ENCODE peak calls at places on chromosome 17, in ten cellular contexts. Y is HTR-8/SVneo; Z is ureter; E is dorsolateral prefrontal cortex; U is SW480; W is HS-5; H is left lung; T is activated naive CD8-positive, alpha-beta T cell treated with anti-CD3 and anti-CD28 coated beads for 36 hours; M is AG20443; B is stimulated activated CD8-positive, alpha-beta memory T cell treated with anti-CD3 and anti-CD28 coated beads, Interleukin-15, amount 100 ng/mL, for 48 hours. V is an unnamed sample.

GRCh38 chr17:39658346-39658745 is 6.8 kb upstream of the TCAP start:
- DNase-seq in Y (no peak), Z (no peak), E (no peak), U (no peak), W (no peak), H (no peak), T (no peak), M (no peak), B (no peak), V (no peak)

GRCh38 chr17:17044846-17045561 is 2.7 kb downstream of the MPRIP start:
- DNase-seq in Y (no peak), Z (peak), E (no peak), U (peak), W (no peak), H (no peak), T (no peak), M (no peak), B (no peak), V (peak)

GRCh38 chr17:65698381-65699061 is 137.1 kb upstream of the AXIN2 start:
- DNase-seq in Y (no peak), Z (no peak), E (no peak), U (peak), W (no peak), H (no peak), T (no peak), M (peak), B (no peak), V (peak)

GRCh38 chr17:48051706-48052486 is 3.7 kb downstream of the NFE2L1 start:
- DNase-seq in Y (no peak), Z (no peak), E (no peak), U (no peak), W (no peak), H (no peak), T (no peak), M (peak), B (no peak), V (peak)

GRCh38 chr17:44565866-44566443 is 8.7 kb downstream of the FZD2 start:
- DNase-seq in Y (no peak), Z (no peak), E (no peak), U (no peak), W (no peak), H (no peak), T (no peak), M (no peak), B (no peak), V (no peak)

GRCh38 chr17:38509008-38509771 is 80.9 kb downstream of the ARHGAP23 start:
- DNase-seq in Y (peak), Z (peak), E (peak), U (peak), W (no peak), H (peak), T (peak), M (peak), B (peak), V (peak)

GRCh38 chr17:44759096-44759915 is 518 bp downstream of the ADAM11 start:
- DNase-seq in Y (peak), Z (no peak), E (peak), U (no peak), W (no peak), H (peak), T (no peak), M (no peak), B (no peak), V (no peak)

GRCh38 chr17:77427471-77427991 is 286.8 kb downstream of the SEC14L1 start:
- DNase-seq in Y (peak), Z (peak), E (peak), U (no peak), W (peak), H (no peak), T (no peak), M (peak), B (no peak), V (peak)

GRCh38 chr17:67490471-67490870 is 113.4 kb downstream of the PITPNC1 start:
- DNase-seq in Y (no peak), Z (no peak), E (no peak), U (no peak), W (no peak), H (no peak), T (no peak), M (peak), B (no peak), V (no peak)

GRCh38 chr17:69055334-69055733 is 5.4 kb downstream of the ABCA9 start:
- DNase-seq in Y (no peak), Z (no peak), E (no peak), U (no peak), W (no peak), H (no peak), T (no peak), M (no peak), B (no peak), V (no peak)

GRCh38 chr17:68457168-68457538 is at the start of gene WIPI1:
- DNase-seq in Y (no peak), Z (peak), E (no peak), U (no peak), W (no peak), H (no peak), T (no peak), M (peak), B (no peak), V (no peak)

GRCh38 chr17:72119963-72120877 is 600 bp upstream of the SOX9 start:
- DNase-seq in Y (no peak), Z (no peak), E (peak), U (peak), W (no peak), H (peak), T (no peak), M (peak), B (no peak), V (peak)

GRCh38 chr17:68903294-68903693 is 51.9 kb downstream of the ABCA8 start:
- DNase-seq in Y (no peak), Z (no peak), E (no peak), U (no peak), W (no peak), H (no peak), T (no peak), M (no peak), B (no peak), V (no peak)

GRCh38 chr17:74935048-74935447 is 650 bp upstream of the OTOP3 start:
- DNase-seq in Y (no peak), Z (no peak), E (no peak), U (no peak), W (no peak), H (no peak), T (no peak), M (no peak), B (no peak), V (no peak)

GRCh38 chr17:74183411-74183810 is 20.1 kb upstream of the RPL38 start:
- DNase-seq in Y (no peak), Z (no peak), E (no peak), U (no peak), W (no peak), H (no peak), T (no peak), M (no peak), B (no peak), V (no peak)

GRCh38 chr17:42553866-42554249 is 1.1 kb downstream of the HSD17B1 start:
- DNase-seq in Y (no peak), Z (no peak), E (no peak), U (no peak), W (no peak), H (peak), T (no peak), M (no peak), B (no peak), V (no peak)

GRCh38 chr17:32020943-32021617 is 13.9 kb downstream of the LRRC37B start:
- DNase-seq in Y (no peak), Z (no peak), E (no peak), U (no peak), W (no peak), H (no peak), T (no peak), M (no peak), B (no peak), V (no peak)

GRCh38 chr17:14351493-14351892 is 50.6 kb downstream of the HS3ST3B1 start:
- DNase-seq in Y (no peak), Z (no peak), E (no peak), U (no peak), W (no peak), H (no peak), T (no peak), M (no peak), B (no peak), V (no peak)

GRCh38 chr17:1880851-1881630 is 51.2 kb downstream of the RPA1 start:
- DNase-seq in Y (no peak), Z (no peak), E (no peak), U (no peak), W (no peak), H (no peak), T (no peak), M (peak), B (no peak), V (peak)

GRCh38 chr17:61407211-61407911 is 7.7 kb downstream of the TBX2 start:
- DNase-seq in Y (no peak), Z (peak), E (peak), U (no peak), W (no peak), H (no peak), T (no peak), M (no peak), B (no peak), V (no peak)

GRCh38 chr17:20116683-20117309 is 107.6 kb downstream of the SPECC1 start:
- DNase-seq in Y (peak), Z (peak), E (no peak), U (peak), W (peak), H (no peak), T (peak), M (peak), B (peak), V (peak)

GRCh38 chr17:48577946-48578615 is at the start of gene HOXB4:
- DNase-seq in Y (peak), Z (peak), E (no peak), U (peak), W (no peak), H (peak), T (peak), M (peak), B (no peak), V (no peak)

V was measured in iris pigment epithelial cell.